ENCODE peak calls at places on chromosome X, in five cellular contexts. I, H, E, Y and U are unnamed samples.

GRCh38 chrX:40154853-40155616 is 57.3 kb upstream of the BCOR start:
- DNase-seq in E (no peak), I (no peak), Y (no peak), H (peak), U (no peak)

GRCh38 chrX:2486476-2487133 is 14.2 kb downstream of the DHRSX start:
- DNase-seq in I (no peak), E (no peak), Y (no peak), H (no peak), U (no peak)

GRCh38 chrX:41377624-41378023 is 43.7 kb downstream of the DDX3X start:
- DNase-seq in E (no peak), H (no peak), I (peak), Y (no peak), U (no peak)

GRCh38 chrX:150517303-150517896 is 51.0 kb upstream of the MTM1 start:
- DNase-seq in I (no peak), E (no peak), Y (no peak), H (no peak), U (no peak)

GRCh38 chrX:71622347-71623104 is 4.2 kb upstream of the CXCR3 start:
- DNase-seq in H (no peak), Y (no peak), I (peak), E (peak), U (peak)

GRCh38 chrX:38166478-38167083 is 54.1 kb downstream of the SRPX start:
- DNase-seq in Y (no peak), E (no peak), H (no peak), I (no peak), U (no peak)

GRCh38 chrX:110021180-110022022 is 18.5 kb downstream of the TMEM164 start:
- DNase-seq in E (no peak), Y (no peak), H (no peak), I (peak), U (no peak)

GRCh38 chrX:38806875-38807601 is 5.8 kb downstream of the MID1IP1 start:
- DNase-seq in E (no peak), H (no peak), Y (no peak), I (no peak), U (no peak)

GRCh38 chrX:97310373-97310772 is 426.7 kb downstream of the RPA4 start:
- DNase-seq in Y (no peak), H (no peak), E (no peak), I (peak), U (no peak)

GRCh38 chrX:115565888-115566287 is 4.9 kb downstream of the PLS3 start:
- DNase-seq in Y (no peak), I (no peak), E (no peak), H (no peak), U (no peak)

GRCh38 chrX:106903856-106904528 is 851 bp upstream of the RIPPLY1 start:
- DNase-seq in E (no peak), I (no peak), Y (no peak), H (no peak), U (no peak)

GRCh38 chrX:44871114-44871645 is 1.8 kb upstream of the KDM6A start:
- DNase-seq in Y (no peak), I (peak), E (peak), H (no peak), U (no peak)

GRCh38 chrX:102067966-102068723 is 57.3 kb upstream of the TCEAL2 start:
- DNase-seq in E (no peak), I (peak), Y (no peak), H (no peak), U (peak)

GRCh38 chrX:72714471-72714916 is 388 bp upstream of the PHKA1 start:
- DNase-seq in Y (peak), E (peak), I (peak), H (no peak), U (peak)

GRCh38 chrX:63735882-63736281 is 49.1 kb downstream of the ARHGEF9 start:
- DNase-seq in H (no peak), I (no peak), E (no peak), Y (no peak), U (no peak)

GRCh38 chrX:46645614-46646013 is 72.0 kb downstream of the CHST7 start:
- DNase-seq in I (no peak), E (no peak), H (no peak), Y (no peak), U (no peak)

GRCh38 chrX:138775501-138775900 is 64.0 kb upstream of the FGF13 start:
- DNase-seq in I (peak), E (no peak), Y (no peak), H (no peak), U (no peak)

GRCh38 chrX:109352121-109352556 is 129.7 kb downstream of the GUCY2F start:
- DNase-seq in I (no peak), Y (no peak), H (no peak), E (no peak), U (no peak)

GRCh38 chrX:45485682-45486081 is 285.0 kb upstream of the DIPK2B start:
- DNase-seq in H (no peak), Y (no peak), E (no peak), I (peak), U (no peak)

GRCh38 chrX:80174925-80175574 is 160.5 kb downstream of the TBX22 start:
- DNase-seq in E (no peak), H (no peak), Y (no peak), I (no peak), U (no peak)

GRCh38 chrX:136574548-136574947 is 42.5 kb downstream of the VGLL1 start:
- DNase-seq in I (no peak), E (no peak), Y (no peak), H (no peak), U (no peak)

GRCh38 chrX:72620550-72621145 is 48.0 kb upstream of the HDAC8 start:
- DNase-seq in Y (no peak), H (no peak), I (peak), E (peak), U (no peak)

GRCh38 chrX:96791559-96791958 is 92.1 kb upstream of the RPA4 start:
- DNase-seq in H (no peak), E (no peak), I (peak), Y (no peak), U (no peak)

GRCh38 chrX:132467029-132467428 is 21.8 kb downstream of the MBNL3 start:
- DNase-seq in E (no peak), I (peak), Y (no peak), H (no peak), U (no peak)

GRCh38 chrX:16807548-16807947 is 21.3 kb downstream of the TXLNG start:
- DNase-seq in H (no peak), Y (no peak), I (peak), E (no peak), U (no peak)

GRCh38 chrX:43224496-43224895 is 431.6 kb upstream of the MAOA start:
- DNase-seq in H (no peak), Y (no peak), I (no peak), E (no peak), U (no peak)

GRCh38 chrX:53714580-53715335 is 28.2 kb upstream of the HUWE1 start:
- DNase-seq in I (peak), H (no peak), Y (no peak), E (no peak), U (no peak)

GRCh38 chrX:125883169-125883568 is 282.9 kb downstream of the DCAF12L2 start:
- DNase-seq in H (no peak), Y (no peak), E (no peak), I (no peak), U (no peak)

GRCh38 chrX:109622270-109622669 is 2.7 kb downstream of the KCNE5 start:
- DNase-seq in E (no peak), H (no peak), I (no peak), Y (no peak), U (no peak)

GRCh38 chrX:46588263-46588662 is 14.7 kb downstream of the CHST7 start:
- DNase-seq in Y (no peak), I (peak), E (no peak), H (no peak), U (no peak)

GRCh38 chrX:110665636-110666035 is 130.0 kb downstream of the CHRDL1 start:
- DNase-seq in E (no peak), Y (no peak), I (peak), H (no peak), U (no peak)

GRCh38 chrX:121160987-121161386 is 113.6 kb downstream of the GLUD2 start:
- DNase-seq in I (peak), E (no peak), H (no peak), Y (no peak), U (peak)

GRCh38 chrX:139932077-139932900 is 564 bp downstream of the ATP11C start:
- DNase-seq in I (peak), E (peak), Y (no peak), H (peak), U (no peak)